ENCODE peak calls at places on chromosome 1, in nine cellular contexts. F is CD4-positive, alpha-beta memory T cell; O is fibroblast of lung; Q is adrenal gland; U is cardiac muscle cell; M is small intestine; C is HCT116; H is esophagus squamous epithelium; T is body of pancreas. Y is an unnamed sample.

GRCh38 chr1:1164701-1165451 is 8.8 kb upstream of the TTLL10 start:
- DNase-seq in F (no peak), O (peak; percentile 4), Q (no peak), U (no peak), M (peak; percentile 82), C (no peak), H (no peak), T (peak; percentile 84), Y (no peak)

GRCh38 chr1:175508320-175509110 is 234.9 kb downstream of the TNR start:
- DNase-seq in F (no peak), O (peak; percentile 67), Q (no peak), U (no peak), M (no peak), C (no peak), H (no peak), T (no peak), Y (no peak)

GRCh38 chr1:162552684-162553252 is 8.8 kb upstream of the UAP1 start:
- DNase-seq in F (no peak), O (no peak), Q (no peak), U (no peak), M (no peak), C (no peak), H (no peak), T (no peak), Y (no peak)

GRCh38 chr1:150106331-150106730 is 38.8 kb downstream of the VPS45 start:
- DNase-seq in F (peak; percentile 69), O (peak; percentile 65), Q (no peak), U (no peak), M (peak; percentile 18), C (no peak), H (no peak), T (no peak), Y (no peak)

GRCh38 chr1:246773213-246773641 is 49.0 kb downstream of the SCCPDH start:
- DNase-seq in F (no peak), O (no peak), Q (no peak), U (no peak), M (no peak), C (no peak), H (no peak), T (no peak), Y (no peak)

GRCh38 chr1:111570781-111571181 is 48.8 kb upstream of the RAP1A start:
- DNase-seq in F (peak; percentile 23), O (peak; percentile 26), Q (peak; percentile 18), U (no peak), M (no peak), C (peak; percentile 19), H (no peak), T (peak; percentile 17), Y (no peak)

GRCh38 chr1:19656134-19656779 is 8.4 kb upstream of the HTR6 start:
- DNase-seq in F (no peak), O (no peak), Q (no peak), U (no peak), M (no peak), C (no peak), H (no peak), T (no peak), Y (no peak)

GRCh38 chr1:114741963-114742746 is 15.6 kb downstream of the CSDE1 start:
- DNase-seq in F (no peak), O (no peak), Q (no peak), U (no peak), M (no peak), C (no peak), H (no peak), T (no peak), Y (no peak)

GRCh38 chr1:44503625-44504024 is 98.6 kb downstream of the RNF220 start:
- DNase-seq in F (no peak), O (no peak), Q (no peak), U (no peak), M (no peak), C (no peak), H (no peak), T (no peak), Y (no peak)
- H3K4me1 ChIP-seq in F (no peaks in the 10 kb centered on the region), O (no peaks in the 10 kb centered on the region), Q (no peaks in the 10 kb centered on the region), U (peaks cover 26% of the 10 kb centered on the region), M (no peaks in the 10 kb centered on the region), C (no peaks in the 10 kb centered on the region), H (no peaks in the 10 kb centered on the region), T (no peaks in the 10 kb centered on the region), Y (no peaks in the 10 kb centered on the region)

GRCh38 chr1:117650840-117651568 is 45.2 kb downstream of the TENT5C start:
- DNase-seq in F (no peak), O (no peak), Q (no peak), U (no peak), M (no peak), C (no peak), H (no peak), T (no peak), Y (no peak)

GRCh38 chr1:117646956-117647355 is 41.1 kb downstream of the TENT5C start:
- DNase-seq in F (no peak), O (no peak), Q (no peak), U (no peak), M (no peak), C (no peak), H (no peak), T (no peak), Y (no peak)

GRCh38 chr1:117646007-117646913 is 40.4 kb downstream of the TENT5C start:
- DNase-seq in F (no peak), O (no peak), Q (no peak), U (no peak), M (peak; percentile 70), C (no peak), H (no peak), T (no peak), Y (no peak)

GRCh38 chr1:117645343-117645742 is 39.5 kb downstream of the TENT5C start:
- DNase-seq in F (no peak), O (no peak), Q (no peak), U (no peak), M (no peak), C (no peak), H (no peak), T (no peak), Y (no peak)

DNA sequence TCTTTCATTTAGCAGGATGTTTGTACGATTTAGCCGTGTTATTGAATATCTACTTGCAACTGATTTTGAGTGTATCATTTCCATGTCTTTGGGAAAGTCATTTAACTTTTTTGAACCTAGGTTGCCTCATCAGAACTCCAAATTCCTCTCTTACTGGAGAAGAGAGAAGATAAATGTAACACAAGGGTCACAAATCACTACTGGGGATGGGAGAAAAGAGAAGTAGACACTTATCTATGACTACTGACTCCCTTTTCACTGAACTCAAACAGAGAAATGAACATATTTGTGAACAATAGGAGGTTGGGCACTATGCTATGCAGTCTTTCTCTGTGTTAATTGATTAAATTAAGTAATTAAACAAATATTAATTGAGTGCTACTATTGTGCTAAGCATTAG is 42.2 kb downstream of the TENT5C start:
- DNase-seq in F (no peak), O (no peak), Q (no peak), U (no peak), M (no peak), C (no peak), H (no peak), T (no peak), Y (no peak)
- H3K4me1 ChIP-seq in F (peaks cover 45% of the 10 kb centered on the region), O (no peaks in the 10 kb centered on the region), Q (no peaks in the 10 kb centered on the region), U (no peaks in the 10 kb centered on the region), M (no peaks in the 10 kb centered on the region), C (no peaks in the 10 kb centered on the region), H (no peaks in the 10 kb centered on the region), T (peaks cover 8% of the 10 kb centered on the region), Y (no peaks in the 10 kb centered on the region)

GRCh38 chr1:178101266-178101630 is 7.3 kb downstream of the RASAL2 start:
- DNase-seq in F (no peak), O (peak; percentile 29), Q (no peak), U (no peak), M (no peak), C (no peak), H (no peak), T (no peak), Y (no peak)

GRCh38 chr1:178096421-178096820 is 2.5 kb downstream of the RASAL2 start:
- DNase-seq in F (no peak), O (peak; percentile 31), Q (no peak), U (no peak), M (no peak), C (no peak), H (no peak), T (no peak), Y (no peak)

GRCh38 chr1:178101654-178102053 is 7.8 kb downstream of the RASAL2 start:
- DNase-seq in F (no peak), O (peak; percentile 11), Q (no peak), U (no peak), M (no peak), C (no peak), H (no peak), T (no peak), Y (no peak)

GRCh38 chr1:178094752-178095645 is 1.1 kb downstream of the RASAL2 start:
- DNase-seq in F (no peak), O (peak; percentile 87), Q (no peak), U (no peak), M (peak; percentile 15), C (no peak), H (no peak), T (no peak), Y (peak; percentile 54)

GRCh38 chr1:178098262-178098661 is 4.4 kb downstream of the RASAL2 start:
- DNase-seq in F (no peak), O (peak; percentile 42), Q (no peak), U (peak; percentile 15), M (no peak), C (no peak), H (no peak), T (no peak), Y (peak; percentile 61)
- H3K4me1 ChIP-seq in F (peaks cover 2% of the 10 kb centered on the region), O (peaks cover 19% of the 10 kb centered on the region), Q (no peaks in the 10 kb centered on the region), U (peaks cover 51% of the 10 kb centered on the region), M (peaks cover 4% of the 10 kb centered on the region), C (peaks cover 31% of the 10 kb centered on the region), H (peaks cover 3% of the 10 kb centered on the region), T (peaks cover 12% of the 10 kb centered on the region), Y (peaks cover 51% of the 10 kb centered on the region)

GRCh38 chr1:56509713-56510641 is 69.4 kb downstream of the PLPP3 start:
- DNase-seq in F (no peak), O (no peak), Q (no peak), U (peak; percentile 50), M (peak; percentile 52), C (no peak), H (no peak), T (no peak), Y (no peak)

GRCh38 chr1:56515898-56516538 is 63.3 kb downstream of the PLPP3 start:
- DNase-seq in F (no peak), O (no peak), Q (no peak), U (no peak), M (no peak), C (no peak), H (no peak), T (no peak), Y (no peak)

GRCh38 chr1:56510642-56511021 is 68.7 kb downstream of the PLPP3 start:
- DNase-seq in F (no peak), O (no peak), Q (no peak), U (no peak), M (no peak), C (no peak), H (no peak), T (no peak), Y (no peak)

GRCh38 chr1:56511323-56511722 is 68.0 kb downstream of the PLPP3 start:
- DNase-seq in F (no peak), O (no peak), Q (no peak), U (no peak), M (no peak), C (no peak), H (no peak), T (no peak), Y (no peak)

DNA sequence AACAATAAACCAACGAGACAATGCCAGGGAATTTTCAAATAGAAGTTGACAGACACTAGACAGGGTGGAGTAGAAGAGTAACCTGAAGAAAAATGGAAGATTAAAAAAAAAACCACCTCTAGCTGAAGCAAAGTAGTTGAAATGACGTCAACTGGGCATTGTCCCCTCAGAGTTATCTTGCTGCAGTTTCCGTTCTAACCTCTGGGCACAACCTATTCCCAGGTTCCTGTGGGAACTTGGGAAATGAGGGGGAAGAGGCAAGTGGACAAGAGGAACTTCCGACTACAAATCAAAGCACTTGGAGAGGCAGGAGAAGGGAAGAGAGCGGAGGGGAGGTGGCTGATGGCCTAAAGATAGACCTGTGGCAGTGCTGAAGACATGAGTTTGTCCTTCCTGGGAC is 66.3 kb downstream of the PLPP3 start:
- DNase-seq in F (no peak), O (no peak), Q (peak; percentile 35), U (no peak), M (no peak), C (no peak), H (no peak), T (no peak), Y (no peak)
- H3K4me1 ChIP-seq in F (no peaks in the 10 kb centered on the region), O (peaks cover 8% of the 10 kb centered on the region), Q (peaks cover 12% of the 10 kb centered on the region), U (peaks cover 53% of the 10 kb centered on the region), M (peaks cover 24% of the 10 kb centered on the region), C (peaks cover 31% of the 10 kb centered on the region), H (peaks cover 29% of the 10 kb centered on the region), T (peaks cover 77% of the 10 kb centered on the region), Y (no peaks in the 10 kb centered on the region)